ENCODE peak calls at places on chromosomes 4 and X, in ten cellular contexts. One of them, this sample, is unnamed.

GRCh38 chr4:182600093-182600492 is 317.1 kb downstream of the DCTD start:
- DNase-seq in right atrium auricular region: no peak
- DNase-seq in lung: no peak
- DNase-seq in testis: no peak
- DNase-seq in RWPE1: no peak
- DNase-seq in lower lobe of right lung: no peak
- DNase-seq in lower leg skin: no peak
- DNase-seq in neural crest cell: no peak
- DNase-seq in endodermal cell: no peak
- DNase-seq in GM23338: no peak
- DNase-seq in this sample: no peak

GRCh38 chrX:110257889-110258288 is 60.0 kb downstream of the AMMECR1 start:
- DNase-seq in right atrium auricular region: no peak
- DNase-seq in lower lobe of right lung: no peak
- DNase-seq in GM23338: peak
- DNase-seq in endodermal cell: no peak
- DNase-seq in testis: no peak
- DNase-seq in RWPE1: no peak
- DNase-seq in lung: no peak
- DNase-seq in lower leg skin: no peak
- DNase-seq in neural crest cell: no peak
- DNase-seq in this sample: no peak

GRCh38 chr4:164997324-164997723 is 19.9 kb upstream of the TRIM61 start:
- DNase-seq in testis: no peak
- DNase-seq in lower leg skin: no peak
- DNase-seq in RWPE1: peak
- DNase-seq in GM23338: peak
- DNase-seq in neural crest cell: no peak
- DNase-seq in lower lobe of right lung: no peak
- DNase-seq in lung: no peak
- DNase-seq in endodermal cell: no peak
- DNase-seq in right atrium auricular region: no peak
- DNase-seq in this sample: no peak

GRCh38 chr4:145090370-145090769 is 7.6 kb downstream of the ANAPC10 start:
- DNase-seq in lung: no peak
- DNase-seq in neural crest cell: no peak
- DNase-seq in lower lobe of right lung: no peak
- DNase-seq in endodermal cell: no peak
- DNase-seq in right atrium auricular region: no peak
- DNase-seq in lower leg skin: no peak
- DNase-seq in RWPE1: no peak
- DNase-seq in testis: no peak
- DNase-seq in GM23338: no peak
- DNase-seq in this sample: no peak

GRCh38 chrX:148507413-148507812 is 7.0 kb downstream of the AFF2 start:
- DNase-seq in right atrium auricular region: no peak
- DNase-seq in endodermal cell: no peak
- DNase-seq in lung: no peak
- DNase-seq in lower lobe of right lung: no peak
- DNase-seq in testis: no peak
- DNase-seq in RWPE1: no peak
- DNase-seq in GM23338: no peak
- DNase-seq in neural crest cell: no peak
- DNase-seq in lower leg skin: no peak
- DNase-seq in this sample: no peak

GRCh38 chr4:44448548-44449443 is at the start of gene KCTD8:
- DNase-seq in lung: peak
- DNase-seq in right atrium auricular region: peak
- DNase-seq in endodermal cell: peak
- DNase-seq in lower leg skin: peak
- DNase-seq in RWPE1: peak
- DNase-seq in testis: peak
- DNase-seq in neural crest cell: peak
- DNase-seq in GM23338: peak
- DNase-seq in lower lobe of right lung: peak
- DNase-seq in this sample: peak

GRCh38 chrX:126770179-126770578 is 49.4 kb upstream of the PRR32 start:
- DNase-seq in lung: no peak
- DNase-seq in endodermal cell: peak
- DNase-seq in neural crest cell: peak
- DNase-seq in GM23338: peak
- DNase-seq in right atrium auricular region: no peak
- DNase-seq in RWPE1: peak
- DNase-seq in lower leg skin: no peak
- DNase-seq in lower lobe of right lung: no peak
- DNase-seq in testis: peak
- DNase-seq in this sample: no peak

GRCh38 chr4:147778942-147779341 is 47.1 kb downstream of the ARHGAP10 start:
- DNase-seq in RWPE1: no peak
- DNase-seq in lung: no peak
- DNase-seq in testis: no peak
- DNase-seq in lower lobe of right lung: no peak
- DNase-seq in neural crest cell: no peak
- DNase-seq in right atrium auricular region: no peak
- DNase-seq in endodermal cell: no peak
- DNase-seq in lower leg skin: no peak
- DNase-seq in GM23338: no peak
- DNase-seq in this sample: no peak

GRCh38 chr4:83040269-83040668 is 5.3 kb downstream of the COPS4 start:
- DNase-seq in GM23338: peak
- DNase-seq in testis: no peak
- DNase-seq in lower lobe of right lung: no peak
- DNase-seq in endodermal cell: no peak
- DNase-seq in neural crest cell: no peak
- DNase-seq in right atrium auricular region: no peak
- DNase-seq in RWPE1: no peak
- DNase-seq in lung: no peak
- DNase-seq in lower leg skin: no peak
- DNase-seq in this sample: no peak

GRCh38 chrX:114152130-114152529 is 431.8 kb upstream of the HTR2C start:
- DNase-seq in testis: no peak
- DNase-seq in neural crest cell: no peak
- DNase-seq in GM23338: no peak
- DNase-seq in lower lobe of right lung: no peak
- DNase-seq in endodermal cell: no peak
- DNase-seq in right atrium auricular region: no peak
- DNase-seq in lower leg skin: no peak
- DNase-seq in lung: no peak
- DNase-seq in RWPE1: peak
- DNase-seq in this sample: no peak

GRCh38 chrX:130426531-130426930 is 24.7 kb downstream of the RBMX2 start:
- DNase-seq in GM23338: no peak
- DNase-seq in endodermal cell: no peak
- DNase-seq in lower lobe of right lung: no peak
- DNase-seq in testis: no peak
- DNase-seq in lower leg skin: no peak
- DNase-seq in RWPE1: no peak
- DNase-seq in right atrium auricular region: no peak
- DNase-seq in neural crest cell: no peak
- DNase-seq in lung: no peak
- DNase-seq in this sample: no peak

GRCh38 chr4:132015321-132015720 is 1133.8 kb upstream of the PCDH10 start:
- DNase-seq in lower lobe of right lung: no peak
- DNase-seq in right atrium auricular region: no peak
- DNase-seq in GM23338: no peak
- DNase-seq in neural crest cell: no peak
- DNase-seq in lower leg skin: no peak
- DNase-seq in RWPE1: no peak
- DNase-seq in lung: no peak
- DNase-seq in testis: no peak
- DNase-seq in endodermal cell: no peak
- DNase-seq in this sample: no peak

DNA sequence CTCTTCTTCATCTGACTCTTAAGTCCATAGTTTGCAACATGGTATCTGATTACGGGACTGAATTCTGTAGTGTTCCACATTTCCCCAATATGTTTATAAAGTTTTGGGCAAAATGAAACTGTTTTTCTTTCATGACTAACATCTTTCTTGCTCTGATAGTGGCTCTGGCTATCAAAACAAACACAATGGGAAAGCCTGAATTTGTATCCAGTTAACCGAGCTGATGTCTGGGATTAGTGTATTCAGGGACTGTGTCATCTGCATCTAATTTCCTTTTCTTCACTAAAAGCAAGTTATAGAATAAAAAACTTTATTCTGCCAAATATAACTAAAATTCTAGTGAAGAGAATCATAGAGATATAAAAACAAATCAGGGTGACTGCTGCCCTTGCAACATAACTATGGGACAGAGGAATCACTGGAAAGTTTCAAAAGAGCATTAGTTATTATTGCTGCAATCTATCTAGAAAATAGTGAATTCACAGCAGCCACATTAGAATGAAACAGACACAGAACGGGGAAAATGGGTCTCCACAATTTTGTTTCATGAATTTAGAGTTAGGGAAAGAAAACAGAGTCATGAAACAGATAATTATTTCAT is 61.3 kb downstream of the ANTXR2 start:
- DNase-seq in endodermal cell: no peak
- DNase-seq in RWPE1: no peak
- DNase-seq in right atrium auricular region: no peak
- DNase-seq in lower lobe of right lung: no peak
- DNase-seq in GM23338: no peak
- DNase-seq in lung: no peak
- DNase-seq in neural crest cell: no peak
- DNase-seq in testis: no peak
- DNase-seq in lower leg skin: no peak
- DNase-seq in this sample: no peak
- TF ChIP-seq CTCF in endodermal cell: no peak
- TF ChIP-seq CTCF in RWPE1: no peak
- TF ChIP-seq CTCF in right atrium auricular region: no peak
- TF ChIP-seq CTCF in lower lobe of right lung: no peak
- TF ChIP-seq CTCF in GM23338: no peak
- TF ChIP-seq CTCF in lung: no peak
- TF ChIP-seq CTCF in neural crest cell: no peak
- TF ChIP-seq CTCF in testis: no peak
- TF ChIP-seq CTCF in lower leg skin: no peak
- TF ChIP-seq CTCF in this sample: no peak

DNA sequence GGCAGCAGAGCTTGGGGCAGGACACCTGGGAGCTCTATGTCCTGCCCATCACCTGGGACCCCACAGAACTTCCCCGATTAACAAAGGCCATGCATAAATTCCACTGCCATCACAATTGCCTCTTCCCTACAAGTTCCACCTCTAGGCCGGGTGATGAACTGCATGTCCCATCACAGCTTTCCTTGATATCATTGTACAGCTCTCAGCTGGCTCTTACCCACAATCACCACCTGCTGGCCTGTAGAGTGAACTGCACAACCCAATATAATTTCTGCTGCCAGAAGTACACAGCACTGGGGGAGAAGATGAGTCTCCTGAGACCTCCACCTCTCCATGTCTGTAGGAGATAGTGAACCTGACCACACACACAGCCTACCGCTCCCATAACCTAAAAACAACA is 285.0 kb upstream of the AADAT start:
- DNase-seq in testis: peak
- DNase-seq in right atrium auricular region: no peak
- DNase-seq in lung: no peak
- DNase-seq in RWPE1: no peak
- DNase-seq in lower lobe of right lung: no peak
- DNase-seq in neural crest cell: no peak
- DNase-seq in endodermal cell: peak
- DNase-seq in lower leg skin: no peak
- DNase-seq in GM23338: peak
- DNase-seq in this sample: no peak
- TF ChIP-seq CTCF in testis: peak
- TF ChIP-seq CTCF in right atrium auricular region: no peak
- TF ChIP-seq CTCF in lung: no peak
- TF ChIP-seq CTCF in RWPE1: no peak
- TF ChIP-seq CTCF in lower lobe of right lung: peak
- TF ChIP-seq CTCF in neural crest cell: peak
- TF ChIP-seq CTCF in endodermal cell: peak
- TF ChIP-seq CTCF in lower leg skin: no peak
- TF ChIP-seq CTCF in GM23338: peak
- TF ChIP-seq CTCF in this sample: peak

DNA sequence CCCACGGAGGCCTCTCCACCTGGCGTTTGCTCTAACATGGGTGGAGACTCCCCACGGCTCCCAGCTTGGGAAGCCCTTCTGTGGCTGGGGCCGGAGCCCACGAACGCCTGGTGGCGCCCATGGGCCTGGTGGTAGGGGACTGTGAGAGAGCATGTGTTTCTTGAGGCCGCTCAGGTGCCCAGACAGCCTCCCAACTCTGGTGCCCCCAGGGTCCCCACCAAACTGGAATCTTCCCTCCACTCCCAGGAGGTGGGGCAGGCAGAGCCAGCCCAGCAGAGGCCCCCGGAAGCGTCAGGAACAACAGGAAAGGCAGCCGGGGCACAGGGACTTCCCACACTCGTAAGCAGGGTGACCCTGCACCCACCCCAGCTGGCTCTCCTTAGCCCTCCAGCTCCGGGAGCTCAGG is 33.3 kb upstream of the FGFR3 start:
- DNase-seq in endodermal cell: peak
- DNase-seq in lower lobe of right lung: no peak
- DNase-seq in lung: no peak
- DNase-seq in testis: no peak
- DNase-seq in GM23338: no peak
- DNase-seq in lower leg skin: no peak
- DNase-seq in right atrium auricular region: no peak
- DNase-seq in neural crest cell: no peak
- DNase-seq in RWPE1: no peak
- DNase-seq in this sample: no peak
- TF ChIP-seq CTCF in endodermal cell: peak
- TF ChIP-seq CTCF in lower lobe of right lung: no peak
- TF ChIP-seq CTCF in lung: no peak
- TF ChIP-seq CTCF in testis: no peak
- TF ChIP-seq CTCF in GM23338: peak
- TF ChIP-seq CTCF in lower leg skin: no peak
- TF ChIP-seq CTCF in right atrium auricular region: no peak
- TF ChIP-seq CTCF in neural crest cell: no peak
- TF ChIP-seq CTCF in RWPE1: no peak
- TF ChIP-seq CTCF in this sample: no peak

GRCh38 chr4:37781134-37781455 is 45.4 kb upstream of the PGM2 start:
- DNase-seq in RWPE1: no peak
- DNase-seq in endodermal cell: no peak
- DNase-seq in lower lobe of right lung: no peak
- DNase-seq in right atrium auricular region: no peak
- DNase-seq in neural crest cell: no peak
- DNase-seq in testis: no peak
- DNase-seq in lung: no peak
- DNase-seq in GM23338: no peak
- DNase-seq in lower leg skin: no peak
- DNase-seq in this sample: no peak

DNA sequence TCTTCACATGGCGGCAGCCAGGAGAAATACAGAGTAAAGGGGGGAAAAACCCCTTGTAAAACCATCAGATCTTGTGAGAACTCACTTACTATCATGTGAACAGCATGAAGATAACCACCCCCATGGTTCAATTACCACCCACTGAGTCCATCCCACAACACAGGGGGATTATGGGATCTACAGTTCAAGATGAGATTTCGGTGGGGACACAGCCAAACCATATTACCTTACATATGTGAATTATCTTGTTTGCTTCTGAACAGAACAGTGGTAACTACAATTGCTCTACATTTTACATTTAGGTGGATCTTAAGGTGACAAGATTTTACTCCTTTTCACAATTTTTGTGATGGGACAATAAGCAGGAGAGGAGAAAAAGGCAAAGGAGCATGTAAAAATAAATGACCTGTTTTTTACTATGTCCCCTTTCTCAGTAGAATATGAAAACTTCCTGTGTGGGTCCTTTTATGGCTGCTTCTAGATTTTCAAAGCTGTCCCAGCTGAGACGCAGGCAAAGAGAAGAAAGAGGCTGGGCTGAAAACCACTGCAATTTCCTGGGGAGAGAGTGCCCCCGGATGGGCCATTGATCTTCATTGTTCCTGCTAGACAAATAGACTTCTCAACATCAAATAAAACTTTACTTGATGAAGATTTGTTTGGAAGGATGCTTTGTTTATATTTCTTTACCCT is 45.9 kb upstream of the PGM2 start:
- DNase-seq in GM23338: peak
- DNase-seq in testis: no peak
- DNase-seq in RWPE1: no peak
- DNase-seq in lower lobe of right lung: no peak
- DNase-seq in lung: no peak
- DNase-seq in endodermal cell: no peak
- DNase-seq in neural crest cell: no peak
- DNase-seq in right atrium auricular region: no peak
- DNase-seq in lower leg skin: no peak
- DNase-seq in this sample: no peak
- TF ChIP-seq CTCF in GM23338: peak
- TF ChIP-seq CTCF in testis: no peak
- TF ChIP-seq CTCF in RWPE1: no peak
- TF ChIP-seq CTCF in lower lobe of right lung: peak
- TF ChIP-seq CTCF in lung: no peak
- TF ChIP-seq CTCF in endodermal cell: no peak
- TF ChIP-seq CTCF in neural crest cell: no peak
- TF ChIP-seq CTCF in right atrium auricular region: no peak
- TF ChIP-seq CTCF in lower leg skin: no peak
- TF ChIP-seq CTCF in this sample: no peak